ENCODE peak calls at places on chromosomes 5 and 9, in six cellular contexts. K is lower lobe of right lung; R is activated CD4-positive, alpha-beta memory T cell treated with anti-CD3 and anti-CD28 coated beads, Interleukin-2, amount 10 ng/mL, durations not matched to agents 7 days and 5 days; O is stimulated activated CD4-positive, alpha-beta T cell treated with anti-CD3 and anti-CD28 coated beads, Interleukin-2, amount 100 ng/mL, for 48 hours; Y is A549; P is brain microvascular endothelial cell. E is an unnamed sample.
A peak's percentile ranks its signal among the peaks of the same experiment; 100 is the strongest.

GRCh38 chr5:159310492-159310891 is 19.8 kb downstream of the IL12B start:
- DNase-seq in K (peak; percentile 78), R (peak; percentile 34), O (peak; percentile 30), Y (no peak), P (peak; percentile 13), E (no peak)

GRCh38 chr9:88390371-88390990 is 2.2 kb downstream of the SPIN1 start:
- DNase-seq in K (no peak), R (no peak), O (no peak), Y (no peak), P (no peak), E (no peak)

GRCh38 chr9:121023064-121023463 is 27.0 kb downstream of the C5 start:
- DNase-seq in K (no peak), R (no peak), O (no peak), Y (peak; percentile 27), P (peak; percentile 6), E (no peak)

GRCh38 chr9:97411440-97411788 is 482 bp upstream of the TDRD7 start:
- DNase-seq in K (no peak), R (no peak), O (no peak), Y (no peak), P (no peak), E (no peak)

GRCh38 chr9:137422668-137423000 is 328 bp downstream of the EXD3 start:
- DNase-seq in K (peak; percentile 63), R (peak; percentile 44), O (no peak), Y (no peak), P (no peak), E (peak; percentile 37)

GRCh38 chr5:73448072-73448432 is 525 bp downstream of the FOXD1 start:
- DNase-seq in K (no peak), R (no peak), O (no peak), Y (no peak), P (no peak), E (no peak)

GRCh38 chr5:74763504-74763903 is 3.4 kb downstream of the GFM2 start:
- DNase-seq in K (no peak), R (no peak), O (no peak), Y (no peak), P (no peak), E (no peak)

GRCh38 chr5:118220491-118220890 is 767.9 kb downstream of the DTWD2 start:
- DNase-seq in K (no peak), R (no peak), O (no peak), Y (no peak), P (no peak), E (no peak)

GRCh38 chr5:73031839-73032238 is 76.0 kb downstream of the FCHO2 start:
- DNase-seq in K (no peak), R (no peak), O (no peak), Y (no peak), P (peak; percentile 91), E (no peak)

E was measured in CD14-positive monocyte.